ENCODE peak calls at places on chromosomes 16 and 17, in four cellular contexts. A is vagina, O is stomach, U is SK-N-SH. M is an unnamed sample.

GRCh38 chr17:34579979-34580684 is 750 bp downstream of the TMEM132E start:
- DNase-seq in A (no peak), O (no peak), U (peak; percentile 83), M (no peak)

GRCh38 chr17:77496831-77497577 is 356.2 kb downstream of the SEC14L1 start:
- DNase-seq in A (no peak), O (no peak), U (peak; percentile 38), M (no peak)

GRCh38 chr17:55154101-55154500 is 110.7 kb upstream of the HLF start:
- DNase-seq in A (no peak), O (no peak), U (no peak), M (no peak)

GRCh38 chr16:75086281-75086680 is 30.3 kb downstream of the LDHD start:
- DNase-seq in A (no peak), O (no peak), U (no peak), M (no peak)

GRCh38 chr17:76385892-76386786 is 1.7 kb downstream of the SPHK1 start:
- DNase-seq in A (no peak), O (peak; percentile 85), U (peak; percentile 96), M (peak; percentile 87)

GRCh38 chr16:12467418-12468210 is 336.1 kb downstream of the CPPED1 start:
- DNase-seq in A (no peak), O (no peak), U (no peak), M (no peak)

GRCh38 chr16:9134739-9135138 is 43.3 kb downstream of the HAPSTR1 start:
- DNase-seq in A (no peak), O (peak; percentile 58), U (peak; percentile 82), M (peak; percentile 63)

GRCh38 chr17:79838541-79839274 is 532 bp downstream of the CBX4 start:
- DNase-seq in A (no peak), O (peak; percentile 55), U (peak; percentile 88), M (peak; percentile 63)

GRCh38 chr17:65987988-65988387 is 203.9 kb downstream of the CEP112 start:
- DNase-seq in A (no peak), O (no peak), U (no peak), M (peak; percentile 11)

GRCh38 chr16:65117701-65118448 is 4.0 kb downstream of the CDH11 start:
- DNase-seq in A (peak; percentile 90), O (peak; percentile 43), U (peak; percentile 65), M (peak; percentile 70)

GRCh38 chr16:82011199-82011641 is at the start of gene SDR42E1:
- DNase-seq in A (no peak), O (peak; percentile 80), U (no peak), M (peak; percentile 85)

GRCh38 chr17:78762007-78762406 is 20.1 kb downstream of the CYTH1 start:
- DNase-seq in A (no peak), O (no peak), U (no peak), M (no peak)

GRCh38 chr16:76441886-76442285 is 164.7 kb downstream of the CNTNAP4 start:
- DNase-seq in A (no peak), O (no peak), U (no peak), M (no peak)

GRCh38 chr16:31713945-31714898 is 159.4 kb upstream of the ZNF267 start:
- DNase-seq in A (no peak), O (no peak), U (peak; percentile 60), M (no peak)

GRCh38 chr16:86494565-86495356 is 15.6 kb upstream of the FOXF1 start:
- DNase-seq in A (no peak), O (no peak), U (no peak), M (no peak)

GRCh38 chr17:57548421-57549385 is 196.4 kb downstream of the CCDC182 start:
- DNase-seq in A (no peak), O (no peak), U (no peak), M (no peak)

GRCh38 chr16:11757671-11758545 is 15.3 kb upstream of the TXNDC11 start:
- DNase-seq in A (no peak), O (no peak), U (no peak), M (peak; percentile 31)

GRCh38 chr17:27244481-27245223 is 49.3 kb upstream of the WSB1 start:
- DNase-seq in A (peak; percentile 97), O (no peak), U (no peak), M (peak; percentile 41)

GRCh38 chr17:12745481-12745880 is 43.8 kb upstream of the ARHGAP44 start:
- DNase-seq in A (no peak), O (no peak), U (no peak), M (no peak)

GRCh38 chr17:38571833-38572274 is 33.9 kb downstream of the SRCIN1 start:
- DNase-seq in A (no peak), O (no peak), U (peak; percentile 64), M (no peak)

GRCh38 chr16:12160815-12161550 is 184.4 kb downstream of the SNX29 start:
- DNase-seq in A (no peak), O (no peak), U (no peak), M (no peak)

GRCh38 chr16:20181386-20181785 is 107.7 kb upstream of the GPR139 start:
- DNase-seq in A (no peak), O (no peak), U (no peak), M (no peak)

GRCh38 chr16:48276102-48276501 is 28.8 kb upstream of the ABCC11 start:
- DNase-seq in A (no peak), O (no peak), U (no peak), M (no peak)

GRCh38 chr16:56347166-56347565 is 78.2 kb downstream of the AMFR start:
- DNase-seq in A (no peak), O (no peak), U (no peak), M (no peak)

GRCh38 chr16:23729503-23730424 is 16.7 kb upstream of the ERN2 start:
- DNase-seq in A (no peak), O (peak; percentile 58), U (no peak), M (peak; percentile 87)

GRCh38 chr16:23724438-23725131 is 11.6 kb upstream of the ERN2 start:
- DNase-seq in A (no peak), O (no peak), U (no peak), M (no peak)

GRCh38 chr16:23726710-23727109 is 13.7 kb upstream of the ERN2 start:
- DNase-seq in A (no peak), O (no peak), U (no peak), M (no peak)

DNA sequence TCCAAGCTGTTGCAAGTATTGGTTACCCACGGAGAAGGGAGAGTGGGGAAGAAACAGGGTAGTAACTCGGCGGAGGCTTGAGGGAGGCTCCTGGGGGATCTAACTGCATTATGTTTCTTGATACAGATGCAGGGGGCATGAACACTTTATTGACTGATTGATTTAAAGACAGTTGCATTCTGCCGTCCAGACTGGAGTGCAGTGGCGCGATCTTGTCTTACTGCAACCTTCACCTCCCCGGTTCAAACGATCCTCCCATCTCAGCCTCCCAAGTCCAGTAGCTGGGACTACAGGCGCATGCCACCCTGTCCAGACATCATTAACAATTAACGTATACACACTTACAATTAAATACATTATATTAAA is 15.1 kb upstream of the ERN2 start:
- DNase-seq in A (no peak), O (no peak), U (no peak), M (no peak)
- H3K4me1 ChIP-seq in A (no peaks in the 10 kb centered on the region), O (no peaks in the 10 kb centered on the region), U (no peaks in the 10 kb centered on the region), M (peaks cover 5% of the 10 kb centered on the region)

DNA sequence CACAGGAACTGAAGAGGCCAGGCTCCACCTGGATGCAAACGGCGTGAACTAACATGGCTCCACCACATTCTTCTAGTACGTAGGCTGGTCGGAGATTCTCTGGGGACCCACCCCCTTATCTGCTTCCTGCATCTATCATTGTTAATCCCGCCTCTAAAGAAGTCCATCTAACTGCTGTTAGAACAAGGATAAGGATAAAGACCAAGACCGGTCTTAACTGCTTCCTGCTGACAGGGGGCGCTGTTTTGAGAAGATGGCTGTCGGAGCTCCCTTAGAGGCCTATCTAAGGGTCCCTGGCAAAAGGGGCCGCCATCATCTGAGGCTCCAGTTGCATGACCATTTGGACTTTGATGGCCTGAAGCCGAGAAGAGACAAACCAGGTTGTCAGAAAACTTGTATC is 25.8 kb upstream of the TNFSF12 start:
- DNase-seq in A (no peak), O (peak; percentile 43), U (no peak), M (peak; percentile 31)
- TF ChIP-seq POLR2AphosphoS5 in A (no peak), O (no peak), U (no peak), M (no peak)

GRCh38 chr16:67165121-67166034 is 833 bp downstream of the HSF4 start:
- DNase-seq in A (no peak), O (no peak), U (no peak), M (no peak)
- H3K4me1 ChIP-seq in A (peaks cover 65% of the 10 kb centered on the region), O (peaks cover 80% of the 10 kb centered on the region), U (peaks cover 10% of the 10 kb centered on the region), M (peaks cover 71% of the 10 kb centered on the region)

DNA sequence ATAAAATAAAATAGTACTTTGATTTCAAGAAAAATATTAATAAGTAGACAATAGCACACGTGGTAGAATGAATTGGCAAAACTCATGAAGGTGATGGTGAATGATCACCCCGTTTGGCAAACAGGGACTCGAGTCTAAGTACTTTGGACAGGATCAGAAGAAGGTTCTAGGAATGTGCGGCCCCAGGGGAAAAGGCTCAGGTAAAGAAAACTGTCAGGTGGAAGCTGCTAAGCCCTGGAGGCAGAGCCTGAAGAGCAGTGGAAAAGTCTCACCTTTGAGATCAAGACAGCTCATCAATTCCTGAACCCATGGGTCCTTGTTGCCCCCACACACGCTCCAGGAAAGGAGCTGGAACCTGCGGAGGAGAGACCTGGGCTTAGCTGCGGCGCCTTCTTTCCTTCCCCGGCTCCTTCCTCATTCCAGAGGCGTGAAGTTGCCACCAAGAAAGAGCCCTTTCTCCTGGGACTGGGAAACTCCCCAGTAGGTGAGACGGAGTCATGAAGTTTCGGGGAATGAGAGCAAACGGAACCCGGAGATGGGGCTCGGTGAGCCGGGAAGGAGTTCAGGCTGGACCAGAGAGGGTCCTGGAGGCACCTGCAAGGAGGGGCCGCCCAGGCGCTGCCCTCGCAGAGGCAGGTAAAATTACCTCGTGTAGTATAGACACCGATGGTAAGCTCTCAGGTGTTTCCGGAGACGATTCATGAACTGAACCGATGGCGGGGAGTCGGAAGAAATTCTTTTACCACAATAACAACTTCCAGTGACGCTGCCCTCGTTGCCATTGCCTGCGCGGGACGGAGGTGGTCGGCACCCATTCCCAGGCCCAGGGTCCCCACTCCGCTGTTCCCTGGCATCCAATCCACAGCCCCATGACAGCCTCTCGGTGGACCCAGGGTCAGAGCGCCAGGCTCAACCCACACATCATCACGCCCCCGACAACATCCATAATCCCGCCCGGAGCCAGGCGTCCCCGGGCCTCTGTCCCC is 1.2 kb upstream of the ZMYND15 start:
- DNase-seq in A (no peak), O (peak; percentile 70), U (no peak), M (peak; percentile 57)
- TF ChIP-seq POLR2AphosphoS5 in A (no peak), O (peak; percentile 64), U (no peak), M (peak; percentile 46)

GRCh38 chr17:39596543-39597267 is 11.0 kb downstream of the NEUROD2 start:
- DNase-seq in A (no peak), O (no peak), U (peak; percentile 61), M (no peak)

GRCh38 chr17:39595294-39595693 is 12.4 kb downstream of the NEUROD2 start:
- DNase-seq in A (no peak), O (no peak), U (no peak), M (no peak)

GRCh38 chr17:39591958-39592954 is 15.5 kb downstream of the NEUROD2 start:
- DNase-seq in A (no peak), O (peak; percentile 44), U (peak; percentile 62), M (peak; percentile 41)

GRCh38 chr17:39595928-39596327 is 11.8 kb downstream of the NEUROD2 start:
- DNase-seq in A (no peak), O (no peak), U (no peak), M (no peak)

DNA sequence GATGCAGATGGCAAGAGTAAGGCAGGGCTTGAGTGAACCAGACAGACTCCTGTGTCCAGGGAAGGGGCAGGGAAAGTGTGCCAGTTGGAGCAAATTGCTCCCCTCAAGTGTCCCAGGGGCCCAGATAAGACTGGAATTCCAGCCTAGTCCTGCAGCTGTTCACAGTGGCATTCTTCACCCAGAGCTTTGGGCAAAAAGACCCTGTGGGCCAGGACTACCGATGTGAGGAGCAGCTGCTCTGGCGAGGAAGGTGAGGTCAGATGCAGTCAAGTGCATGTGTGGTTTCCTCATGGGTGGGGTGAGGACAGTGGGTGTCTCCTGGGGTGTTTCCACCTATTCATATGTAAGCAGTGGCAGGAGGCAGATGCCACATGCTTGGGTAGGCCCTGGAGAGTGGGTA is 14.3 kb downstream of the NEUROD2 start:
- DNase-seq in A (no peak), O (no peak), U (no peak), M (no peak)
- H3K4me1 ChIP-seq in A (peaks cover 17% of the 10 kb centered on the region), O (peaks cover 3% of the 10 kb centered on the region), U (no peaks in the 10 kb centered on the region), M (no peaks in the 10 kb centered on the region)

GRCh38 chr17:42679492-42680330 is 1.9 kb downstream of the CCR10 start:
- DNase-seq in A (no peak), O (peak; percentile 86), U (peak; percentile 86), M (peak; percentile 85)
- TF ChIP-seq POLR2AphosphoS5 in A (peak; percentile 32), O (peak; percentile 80), U (no peak), M (peak; percentile 55)